ENCODE peak calls at places on chromosomes 6 and 20, in eight cellular contexts. J is mucosa of descending colon, E is RPMI8226, W is globus pallidus, N is nucleus accumbens, U is tibial nerve, X is choroid plexus epithelial cell, Q is OCI-M1. C is an unnamed sample.

GRCh38 chr6:6026513-6027205 is 19.9 kb upstream of the NRN1 start:
- DNase-seq in E (no peak), N (no peak), X (no peak), J (no peak), W (no peak), U (no peak), Q (peak; percentile 22), C (no peak)

GRCh38 chr20:2946988-2947961 is 74.0 kb downstream of the PTPRA start:
- DNase-seq in J (no peak), X (peak; percentile 95), E (no peak), W (peak; percentile 98), U (peak; percentile 6), N (peak; percentile 73), Q (peak; percentile 99), C (no peak)

GRCh38 chr20:51447097-51447764 is 95.3 kb downstream of the NFATC2 start:
- DNase-seq in X (peak; percentile 84), E (no peak), Q (no peak), N (no peak), U (peak; percentile 57), J (no peak), W (no peak), C (peak; percentile 74)

GRCh38 chr6:132648356-132648755 is 10.6 kb downstream of the TAAR1 start:
- DNase-seq in X (peak; percentile 86), U (no peak), N (no peak), J (no peak), E (no peak), W (no peak), Q (peak; percentile 81), C (no peak)

GRCh38 chr6:31900917-31901414 is 920 bp downstream of the ZBTB12 start:
- DNase-seq in J (peak; percentile 74), X (no peak), Q (no peak), E (no peak), N (no peak), W (no peak), U (no peak), C (no peak)

GRCh38 chr6:145815875-145816274 is 1.3 kb upstream of the FBXO30 start:
- DNase-seq in E (no peak), U (no peak), Q (no peak), X (no peak), J (no peak), N (no peak), W (no peak), C (no peak)

GRCh38 chr20:62360854-62361798 is 6.0 kb downstream of the LAMA5 start:
- DNase-seq in X (no peak), N (no peak), E (no peak), W (no peak), Q (no peak), J (peak; percentile 52), U (no peak), C (no peak)

GRCh38 chr6:52106994-52107393 is 19.6 kb upstream of the PKHD1 start:
- DNase-seq in Q (no peak), U (no peak), X (no peak), E (no peak), W (no peak), N (no peak), J (no peak), C (no peak)

GRCh38 chr20:23203951-23204730 is 118.0 kb upstream of the CD93 start:
- DNase-seq in J (no peak), E (no peak), U (no peak), X (no peak), W (no peak), Q (no peak), N (no peak), C (no peak)

GRCh38 chr20:42795399-42795798 is 394.3 kb downstream of the PTPRT start:
- DNase-seq in U (no peak), J (no peak), W (no peak), E (no peak), N (no peak), X (no peak), Q (no peak), C (no peak)

GRCh38 chr20:62426678-62427077 is 661 bp downstream of the RBBP8NL start:
- DNase-seq in W (no peak), X (no peak), Q (no peak), E (no peak), J (no peak), U (no peak), N (no peak), C (no peak)

GRCh38 chr20:38434310-38434741 is 802 bp downstream of the SNHG17 start:
- DNase-seq in U (no peak), W (no peak), E (peak; percentile 51), J (peak; percentile 53), N (no peak), X (peak; percentile 46), Q (peak; percentile 46), C (no peak)

GRCh38 chr20:44187763-44188709 is 1.0 kb upstream of the JPH2 start:
- DNase-seq in X (peak; percentile 39), J (no peak), U (no peak), N (no peak), W (no peak), E (no peak), Q (no peak), C (no peak)

GRCh38 chr20:13765299-13765698 is 19.4 kb downstream of the ESF1 start:
- DNase-seq in N (no peak), E (no peak), U (no peak), Q (no peak), W (no peak), X (no peak), J (no peak), C (no peak)

GRCh38 chr20:60057866-60058807 is 99.9 kb downstream of the CDH26 start:
- DNase-seq in E (peak; percentile 69), W (peak; percentile 49), J (no peak), Q (peak; percentile 52), N (no peak), U (no peak), X (peak; percentile 47), C (no peak)

GRCh38 chr6:166952567-166953464 is 3.5 kb downstream of the RNASET2 start:
- DNase-seq in W (no peak), J (no peak), E (no peak), U (no peak), Q (no peak), N (no peak), X (no peak), C (no peak)

GRCh38 chr20:47455133-47456040 is 46.3 kb upstream of the NCOA3 start:
- DNase-seq in U (no peak), N (no peak), Q (no peak), E (no peak), X (peak; percentile 47), W (no peak), J (no peak), C (no peak)

GRCh38 chr6:168137024-168137423 is 58.0 kb upstream of the FRMD1 start:
- DNase-seq in Q (no peak), N (no peak), E (no peak), W (no peak), U (no peak), J (no peak), X (no peak), C (no peak)

C was measured in epithelial cell of proximal tubule.